ENCODE peak calls at places on chromosomes 7 and 10, in nine cellular contexts. O, T, N, F, A, I, G, U and D are unnamed samples.

GRCh38 chr7:74056096-74056915 is 27.3 kb upstream of the LIMK1 start:
- DNase-seq in O (no peak), T (no peak), N (no peak), F (no peak), A (no peak), I (no peak), G (no peak), U (no peak), D (no peak)

GRCh38 chr7:140229591-140230516 is 53.1 kb upstream of the KDM7A start:
- DNase-seq in O (no peak), T (peak), N (no peak), F (peak), A (no peak), I (no peak), G (no peak), U (no peak), D (peak)

GRCh38 chr10:84373000-84373399 is 44.6 kb downstream of the CCSER2 start:
- DNase-seq in O (no peak), T (no peak), N (no peak), F (no peak), A (no peak), I (no peak), G (no peak), U (no peak), D (no peak)

GRCh38 chr7:70595741-70596574 is 536.0 kb upstream of the GALNT17 start:
- DNase-seq in O (no peak), T (peak), N (peak), F (peak), A (no peak), I (no peak), G (no peak), U (no peak), D (no peak)

GRCh38 chr7:27808626-27809025 is 68.7 kb downstream of the TAX1BP1 start:
- DNase-seq in O (no peak), T (no peak), N (no peak), F (no peak), A (no peak), I (peak), G (no peak), U (peak), D (no peak)

GRCh38 chr10:119149723-119150122 is 15.8 kb downstream of the SFXN4 start:
- DNase-seq in O (no peak), T (peak), N (no peak), F (peak), A (no peak), I (no peak), G (no peak), U (no peak), D (no peak)

GRCh38 chr7:13563676-13564075 is 425.8 kb downstream of the ETV1 start:
- DNase-seq in O (no peak), T (no peak), N (no peak), F (no peak), A (no peak), I (no peak), G (no peak), U (no peak), D (no peak)

GRCh38 chr7:28173531-28173930 is 7.1 kb downstream of the JAZF1 start:
- DNase-seq in O (no peak), T (peak), N (no peak), F (no peak), A (no peak), I (no peak), G (no peak), U (no peak), D (no peak)

GRCh38 chr7:98091061-98091460 is 15.6 kb upstream of the LMTK2 start:
- DNase-seq in O (no peak), T (no peak), N (no peak), F (no peak), A (no peak), I (no peak), G (no peak), U (no peak), D (no peak)

GRCh38 chr10:89342219-89342966 is 14.6 kb downstream of the IFIT3 start:
- DNase-seq in O (no peak), T (no peak), N (no peak), F (no peak), A (no peak), I (peak), G (no peak), U (peak), D (no peak)

GRCh38 chr10:5282137-5282536 is 82.6 kb upstream of the UCN3 start:
- DNase-seq in O (no peak), T (peak), N (no peak), F (no peak), A (no peak), I (no peak), G (no peak), U (no peak), D (no peak)

GRCh38 chr10:131089150-131089549 is 222.4 kb downstream of the TCERG1L start:
- DNase-seq in O (no peak), T (no peak), N (no peak), F (no peak), A (no peak), I (no peak), G (no peak), U (no peak), D (no peak)

GRCh38 chr10:131086511-131086910 is 225.0 kb downstream of the TCERG1L start:
- DNase-seq in O (no peak), T (no peak), N (no peak), F (no peak), A (no peak), I (no peak), G (no peak), U (no peak), D (no peak)

GRCh38 chr10:131089861-131090260 is 221.7 kb downstream of the TCERG1L start:
- DNase-seq in O (no peak), T (no peak), N (no peak), F (no peak), A (no peak), I (no peak), G (no peak), U (no peak), D (no peak)

GRCh38 chr10:131087464-131088215 is 223.9 kb downstream of the TCERG1L start:
- DNase-seq in O (no peak), T (no peak), N (no peak), F (no peak), A (no peak), I (no peak), G (no peak), U (no peak), D (no peak)

GRCh38 chr10:131088619-131089018 is 222.9 kb downstream of the TCERG1L start:
- DNase-seq in O (no peak), T (peak), N (no peak), F (peak), A (no peak), I (no peak), G (no peak), U (no peak), D (no peak)
- TF ChIP-seq CTCF in O (no peak), T (peak), N (no peak), F (peak), A (peak), I (no peak), G (peak), U (no peak), D (no peak)

GRCh38 chr7:54837761-54838539 is 78.9 kb upstream of the SEC61G start:
- DNase-seq in O (no peak), T (no peak), N (no peak), F (no peak), A (no peak), I (no peak), G (no peak), U (no peak), D (no peak)

GRCh38 chr7:54843961-54844360 is 85.0 kb upstream of the SEC61G start:
- DNase-seq in O (no peak), T (no peak), N (no peak), F (no peak), A (no peak), I (no peak), G (no peak), U (no peak), D (no peak)

GRCh38 chr7:54838540-54838925 is 79.5 kb upstream of the SEC61G start:
- DNase-seq in O (no peak), T (no peak), N (no peak), F (no peak), A (no peak), I (no peak), G (no peak), U (no peak), D (no peak)

GRCh38 chr7:54839538-54840213 is 80.7 kb upstream of the SEC61G start:
- DNase-seq in O (peak), T (peak), N (peak), F (peak), A (peak), I (no peak), G (no peak), U (peak), D (peak)

GRCh38 chr7:54841772-54842707 is 83.0 kb upstream of the SEC61G start:
- DNase-seq in O (no peak), T (peak), N (no peak), F (peak), A (peak), I (peak), G (peak), U (peak), D (no peak)
- TF ChIP-seq CTCF in O (peak), T (peak), N (peak), F (peak), A (peak), I (peak), G (peak), U (peak), D (peak)

DNA sequence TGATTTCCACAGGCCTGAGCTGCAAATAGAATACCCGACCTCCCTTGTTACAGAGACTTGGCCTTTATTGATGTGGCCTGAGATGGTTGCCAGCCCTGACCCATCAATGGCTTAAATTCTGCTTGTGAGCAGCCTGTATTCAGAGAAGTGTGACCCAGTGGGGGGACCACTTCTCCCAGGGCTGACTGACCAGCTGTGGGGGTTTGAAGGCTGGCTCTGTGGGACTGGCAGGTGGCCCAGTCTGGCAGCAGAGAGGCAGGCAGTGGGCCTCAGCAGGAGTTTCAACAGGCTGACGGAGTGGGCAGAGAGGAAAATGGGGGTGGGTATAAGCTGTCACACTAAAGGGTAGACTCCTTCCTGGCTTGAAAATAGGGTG is 12.2 kb upstream of the PPIF start:
- DNase-seq in O (no peak), T (no peak), N (no peak), F (no peak), A (no peak), I (no peak), G (no peak), U (no peak), D (no peak)
- TF ChIP-seq CTCF in O (no peak), T (no peak), N (no peak), F (no peak), A (no peak), I (no peak), G (no peak), U (no peak), D (no peak)

GRCh38 chr7:24979470-24979862 is 512 bp downstream of the OSBPL3 start:
- DNase-seq in O (no peak), T (peak), N (peak), F (no peak), A (no peak), I (no peak), G (peak), U (peak), D (peak)
- TF ChIP-seq CTCF in O (peak), T (peak), N (peak), F (peak), A (peak), I (peak), G (peak), U (peak), D (peak)